ENCODE peak calls at places on chromosomes 16 and 17, in ten cellular contexts. B is brain microvascular endothelial cell, K is NCI-H1105 treated with DMSO at 0.1 percent for 48 hours, W is PC-3, N is mesenteric fat pad, E is SW480, I is GM23248, D is K562, R is Calu3, O is NCI-H1436. U is an unnamed sample.

GRCh38 chr17:46125831-46126230 is 67.4 kb downstream of the KANSL1 start:
- DNase-seq in B (peak; percentile 36), K (no peak), W (no peak), N (no peak), E (no peak), I (no peak), D (no peak), R (no peak), O (no peak), U (no peak)

GRCh38 chr16:56742030-56742984 is 12.4 kb downstream of the NUP93 start:
- DNase-seq in B (peak; percentile 78), K (no peak), W (peak; percentile 65), N (no peak), E (no peak), I (peak; percentile 91), D (no peak), R (no peak), O (no peak), U (peak; percentile 88)

GRCh38 chr16:57534881-57535658 is 1.3 kb downstream of the CCDC102A start:
- DNase-seq in B (no peak), K (no peak), W (no peak), N (peak; percentile 88), E (no peak), I (peak; percentile 12), D (no peak), R (no peak), O (no peak), U (no peak)

GRCh38 chr16:86379505-86379846 is 130.9 kb upstream of the FOXF1 start:
- DNase-seq in B (no peak), K (no peak), W (no peak), N (no peak), E (no peak), I (peak; percentile 35), D (no peak), R (no peak), O (no peak), U (peak; percentile 49)

GRCh38 chr17:42101513-42102292 is 3.4 kb upstream of the ZNF385C start:
- DNase-seq in B (peak; percentile 71), K (no peak), W (peak; percentile 51), N (no peak), E (peak; percentile 58), I (peak; percentile 81), D (peak; percentile 87), R (peak; percentile 94), O (peak; percentile 47), U (peak; percentile 70)

GRCh38 chr16:17265177-17265576 is 205.6 kb downstream of the XYLT1 start:
- DNase-seq in B (no peak), K (no peak), W (no peak), N (no peak), E (no peak), I (no peak), D (no peak), R (no peak), O (no peak), U (no peak)

GRCh38 chr17:64533784-64534183 is 27.0 kb downstream of the CEP95 start:
- DNase-seq in B (no peak), K (no peak), W (no peak), N (no peak), E (no peak), I (no peak), D (no peak), R (no peak), O (no peak), U (no peak)

GRCh38 chr16:25020112-25020591 is 5.0 kb upstream of the ARHGAP17 start:
- DNase-seq in B (no peak), K (no peak), W (no peak), N (no peak), E (no peak), I (no peak), D (no peak), R (no peak), O (no peak), U (no peak)

GRCh38 chr16:86510465-86511261 is at the start of gene FOXF1:
- DNase-seq in B (no peak), K (no peak), W (no peak), N (no peak), E (no peak), I (peak; percentile 70), D (no peak), R (no peak), O (no peak), U (peak; percentile 67)

GRCh38 chr17:73580311-73580710 is 63.9 kb downstream of the SDK2 start:
- DNase-seq in B (no peak), K (no peak), W (no peak), N (no peak), E (no peak), I (no peak), D (no peak), R (no peak), O (no peak), U (no peak)

GRCh38 chr16:22001591-22001990 is 675 bp upstream of the PDZD9 start:
- DNase-seq in B (no peak), K (no peak), W (peak; percentile 82), N (no peak), E (no peak), I (peak; percentile 88), D (peak; percentile 20), R (no peak), O (no peak), U (peak; percentile 17)

GRCh38 chr17:10821062-10821461 is 16.8 kb downstream of the PIRT start:
- DNase-seq in B (no peak), K (no peak), W (no peak), N (no peak), E (peak; percentile 6), I (no peak), D (no peak), R (no peak), O (no peak), U (no peak)

GRCh38 chr17:81651692-81652091 is 4.7 kb downstream of the PDE6G start:
- DNase-seq in B (peak; percentile 89), K (no peak), W (peak; percentile 86), N (no peak), E (peak; percentile 20), I (peak; percentile 90), D (no peak), R (peak; percentile 63), O (no peak), U (peak; percentile 88)

GRCh38 chr17:7384489-7385081 is 3.7 kb downstream of the TNK1 start:
- DNase-seq in B (no peak), K (no peak), W (no peak), N (no peak), E (no peak), I (no peak), D (no peak), R (no peak), O (no peak), U (no peak)

GRCh38 chr16:47888142-47888541 is 267.7 kb downstream of the ABCC12 start:
- DNase-seq in B (peak; percentile 48), K (no peak), W (peak; percentile 82), N (no peak), E (no peak), I (peak; percentile 43), D (no peak), R (peak; percentile 32), O (no peak), U (peak; percentile 54)

GRCh38 chr16:58299757-58300349 is 5.0 kb upstream of the PRSS54 start:
- DNase-seq in B (no peak), K (no peak), W (peak; percentile 52), N (no peak), E (peak; percentile 9), I (peak; percentile 23), D (peak; percentile 41), R (peak; percentile 46), O (no peak), U (no peak)

GRCh38 chr17:1270210-1271019 is at the start of gene BHLHA9:
- DNase-seq in B (no peak), K (no peak), W (no peak), N (no peak), E (no peak), I (no peak), D (no peak), R (no peak), O (no peak), U (no peak)

GRCh38 chr16:55464375-55464774 is 14.6 kb upstream of the MMP2 start:
- DNase-seq in B (no peak), K (peak; percentile 58), W (no peak), N (no peak), E (no peak), I (no peak), D (no peak), R (no peak), O (no peak), U (no peak)

GRCh38 chr16:82612263-82612662 is 14.5 kb upstream of the CDH13 start:
- DNase-seq in B (no peak), K (no peak), W (no peak), N (no peak), E (no peak), I (no peak), D (no peak), R (no peak), O (no peak), U (no peak)

GRCh38 chr17:51298508-51299371 is 38.4 kb downstream of the UTP18 start:
- DNase-seq in B (peak; percentile 20), K (peak; percentile 35), W (peak; percentile 68), N (no peak), E (peak; percentile 44), I (peak; percentile 70), D (peak; percentile 29), R (peak; percentile 38), O (peak; percentile 36), U (peak; percentile 45)

GRCh38 chr17:30113213-30113612 is 3.4 kb upstream of the NSRP1 start:
- DNase-seq in B (no peak), K (no peak), W (peak; percentile 96), N (no peak), E (peak; percentile 56), I (no peak), D (no peak), R (peak; percentile 6), O (no peak), U (peak; percentile 68)

GRCh38 chr17:34434065-34434464 is 71.0 kb upstream of the CCL1 start:
- DNase-seq in B (no peak), K (no peak), W (no peak), N (no peak), E (no peak), I (no peak), D (no peak), R (peak; percentile 45), O (no peak), U (no peak)